ENCODE peak calls at places on chromosomes 11 and 22, in ten cellular contexts. One of them, this sample, is unnamed.

GRCh38 chr11:70882716-70883085 is 369.7 kb downstream of the SHANK2 start:
- DNase-seq in GM13977: no peak
- DNase-seq in C1 segment of cervical spinal cord: no peak
- DNase-seq in NCI-H2107: no peak
- DNase-seq in activated CD4-positive, alpha-beta T cell treated with anti-CD3 and anti-CD28 coated beads, Interleukin-2, amount 10 ng/mL, durations not matched to agents 7 days and 5 days: no peak
- DNase-seq in Peyer's patch: no peak
- DNase-seq in stimulated activated CD4-positive, alpha-beta T cell treated with anti-CD3 and anti-CD28 coated beads, Interleukin-1b, Interleukin-23, amount 100 ng/mL, for 24 hours: no peak
- DNase-seq in GM04504: no peak
- DNase-seq in neural crest cell: no peak
- DNase-seq in kidney: peak
- DNase-seq in this sample: no peak

GRCh38 chr11:111645657-111646316 is 43.5 kb downstream of the SIK2 start:
- DNase-seq in GM13977: no peak
- DNase-seq in C1 segment of cervical spinal cord: no peak
- DNase-seq in NCI-H2107: no peak
- DNase-seq in activated CD4-positive, alpha-beta T cell treated with anti-CD3 and anti-CD28 coated beads, Interleukin-2, amount 10 ng/mL, durations not matched to agents 7 days and 5 days: no peak
- DNase-seq in Peyer's patch: no peak
- DNase-seq in stimulated activated CD4-positive, alpha-beta T cell treated with anti-CD3 and anti-CD28 coated beads, Interleukin-1b, Interleukin-23, amount 100 ng/mL, for 24 hours: no peak
- DNase-seq in GM04504: no peak
- DNase-seq in neural crest cell: no peak
- DNase-seq in kidney: no peak
- DNase-seq in this sample: no peak

GRCh38 chr11:124867700-124868099 is 2.5 kb downstream of the ROBO3 start:
- DNase-seq in GM13977: peak
- DNase-seq in C1 segment of cervical spinal cord: no peak
- DNase-seq in NCI-H2107: no peak
- DNase-seq in activated CD4-positive, alpha-beta T cell treated with anti-CD3 and anti-CD28 coated beads, Interleukin-2, amount 10 ng/mL, durations not matched to agents 7 days and 5 days: no peak
- DNase-seq in Peyer's patch: peak
- DNase-seq in stimulated activated CD4-positive, alpha-beta T cell treated with anti-CD3 and anti-CD28 coated beads, Interleukin-1b, Interleukin-23, amount 100 ng/mL, for 24 hours: no peak
- DNase-seq in GM04504: no peak
- DNase-seq in neural crest cell: no peak
- DNase-seq in kidney: peak
- DNase-seq in this sample: no peak

GRCh38 chr11:86068138-86068861 is 584 bp downstream of the PICALM start:
- DNase-seq in GM13977: peak
- DNase-seq in C1 segment of cervical spinal cord: peak
- DNase-seq in NCI-H2107: no peak
- DNase-seq in activated CD4-positive, alpha-beta T cell treated with anti-CD3 and anti-CD28 coated beads, Interleukin-2, amount 10 ng/mL, durations not matched to agents 7 days and 5 days: peak
- DNase-seq in Peyer's patch: peak
- DNase-seq in stimulated activated CD4-positive, alpha-beta T cell treated with anti-CD3 and anti-CD28 coated beads, Interleukin-1b, Interleukin-23, amount 100 ng/mL, for 24 hours: peak
- DNase-seq in GM04504: no peak
- DNase-seq in neural crest cell: peak
- DNase-seq in kidney: no peak
- DNase-seq in this sample: peak

GRCh38 chr11:3831378-3832239 is 9.2 kb downstream of the RHOG start:
- DNase-seq in GM13977: no peak
- DNase-seq in C1 segment of cervical spinal cord: no peak
- DNase-seq in NCI-H2107: no peak
- DNase-seq in activated CD4-positive, alpha-beta T cell treated with anti-CD3 and anti-CD28 coated beads, Interleukin-2, amount 10 ng/mL, durations not matched to agents 7 days and 5 days: no peak
- DNase-seq in Peyer's patch: no peak
- DNase-seq in stimulated activated CD4-positive, alpha-beta T cell treated with anti-CD3 and anti-CD28 coated beads, Interleukin-1b, Interleukin-23, amount 100 ng/mL, for 24 hours: no peak
- DNase-seq in GM04504: no peak
- DNase-seq in neural crest cell: no peak
- DNase-seq in kidney: no peak
- DNase-seq in this sample: no peak

GRCh38 chr22:23697031-23697970 is 6.5 kb downstream of the RGL4 start:
- DNase-seq in GM13977: no peak
- DNase-seq in C1 segment of cervical spinal cord: no peak
- DNase-seq in NCI-H2107: no peak
- DNase-seq in activated CD4-positive, alpha-beta T cell treated with anti-CD3 and anti-CD28 coated beads, Interleukin-2, amount 10 ng/mL, durations not matched to agents 7 days and 5 days: no peak
- DNase-seq in Peyer's patch: peak
- DNase-seq in stimulated activated CD4-positive, alpha-beta T cell treated with anti-CD3 and anti-CD28 coated beads, Interleukin-1b, Interleukin-23, amount 100 ng/mL, for 24 hours: no peak
- DNase-seq in GM04504: no peak
- DNase-seq in neural crest cell: no peak
- DNase-seq in kidney: no peak
- DNase-seq in this sample: no peak

GRCh38 chr22:40249286-40249685 is 71.6 kb downstream of the TNRC6B start:
- DNase-seq in GM13977: no peak
- DNase-seq in C1 segment of cervical spinal cord: no peak
- DNase-seq in NCI-H2107: no peak
- DNase-seq in activated CD4-positive, alpha-beta T cell treated with anti-CD3 and anti-CD28 coated beads, Interleukin-2, amount 10 ng/mL, durations not matched to agents 7 days and 5 days: no peak
- DNase-seq in Peyer's patch: no peak
- DNase-seq in stimulated activated CD4-positive, alpha-beta T cell treated with anti-CD3 and anti-CD28 coated beads, Interleukin-1b, Interleukin-23, amount 100 ng/mL, for 24 hours: no peak
- DNase-seq in GM04504: no peak
- DNase-seq in neural crest cell: no peak
- DNase-seq in kidney: no peak
- DNase-seq in this sample: no peak

GRCh38 chr22:21818487-21819182 is 48.8 kb downstream of the MAPK1 start:
- DNase-seq in GM13977: no peak
- DNase-seq in C1 segment of cervical spinal cord: no peak
- DNase-seq in NCI-H2107: no peak
- DNase-seq in activated CD4-positive, alpha-beta T cell treated with anti-CD3 and anti-CD28 coated beads, Interleukin-2, amount 10 ng/mL, durations not matched to agents 7 days and 5 days: no peak
- DNase-seq in Peyer's patch: no peak
- DNase-seq in stimulated activated CD4-positive, alpha-beta T cell treated with anti-CD3 and anti-CD28 coated beads, Interleukin-1b, Interleukin-23, amount 100 ng/mL, for 24 hours: no peak
- DNase-seq in GM04504: no peak
- DNase-seq in neural crest cell: no peak
- DNase-seq in kidney: no peak
- DNase-seq in this sample: no peak

GRCh38 chr11:65425105-65425970 is 2.7 kb downstream of the NEAT1 start:
- DNase-seq in GM13977: no peak
- DNase-seq in C1 segment of cervical spinal cord: no peak
- DNase-seq in NCI-H2107: no peak
- DNase-seq in activated CD4-positive, alpha-beta T cell treated with anti-CD3 and anti-CD28 coated beads, Interleukin-2, amount 10 ng/mL, durations not matched to agents 7 days and 5 days: peak
- DNase-seq in Peyer's patch: peak
- DNase-seq in stimulated activated CD4-positive, alpha-beta T cell treated with anti-CD3 and anti-CD28 coated beads, Interleukin-1b, Interleukin-23, amount 100 ng/mL, for 24 hours: peak
- DNase-seq in GM04504: peak
- DNase-seq in neural crest cell: no peak
- DNase-seq in kidney: peak
- DNase-seq in this sample: no peak

GRCh38 chr22:22110548-22111266 is 128.1 kb upstream of the TOP3B start:
- DNase-seq in GM13977: peak
- DNase-seq in C1 segment of cervical spinal cord: peak
- DNase-seq in NCI-H2107: no peak
- DNase-seq in activated CD4-positive, alpha-beta T cell treated with anti-CD3 and anti-CD28 coated beads, Interleukin-2, amount 10 ng/mL, durations not matched to agents 7 days and 5 days: peak
- DNase-seq in Peyer's patch: no peak
- DNase-seq in stimulated activated CD4-positive, alpha-beta T cell treated with anti-CD3 and anti-CD28 coated beads, Interleukin-1b, Interleukin-23, amount 100 ng/mL, for 24 hours: no peak
- DNase-seq in GM04504: peak
- DNase-seq in neural crest cell: peak
- DNase-seq in kidney: peak
- DNase-seq in this sample: peak

GRCh38 chr11:26028294-26028954 is 303.5 kb upstream of the ANO3 start:
- DNase-seq in GM13977: no peak
- DNase-seq in C1 segment of cervical spinal cord: no peak
- DNase-seq in NCI-H2107: no peak
- DNase-seq in activated CD4-positive, alpha-beta T cell treated with anti-CD3 and anti-CD28 coated beads, Interleukin-2, amount 10 ng/mL, durations not matched to agents 7 days and 5 days: no peak
- DNase-seq in Peyer's patch: no peak
- DNase-seq in stimulated activated CD4-positive, alpha-beta T cell treated with anti-CD3 and anti-CD28 coated beads, Interleukin-1b, Interleukin-23, amount 100 ng/mL, for 24 hours: no peak
- DNase-seq in GM04504: peak
- DNase-seq in neural crest cell: no peak
- DNase-seq in kidney: no peak
- DNase-seq in this sample: no peak

GRCh38 chr11:78192223-78192719 is 3.6 kb downstream of the USP35 start:
- DNase-seq in GM13977: peak
- DNase-seq in C1 segment of cervical spinal cord: no peak
- DNase-seq in NCI-H2107: no peak
- DNase-seq in activated CD4-positive, alpha-beta T cell treated with anti-CD3 and anti-CD28 coated beads, Interleukin-2, amount 10 ng/mL, durations not matched to agents 7 days and 5 days: no peak
- DNase-seq in Peyer's patch: no peak
- DNase-seq in stimulated activated CD4-positive, alpha-beta T cell treated with anti-CD3 and anti-CD28 coated beads, Interleukin-1b, Interleukin-23, amount 100 ng/mL, for 24 hours: no peak
- DNase-seq in GM04504: no peak
- DNase-seq in neural crest cell: no peak
- DNase-seq in kidney: no peak
- DNase-seq in this sample: no peak

GRCh38 chr22:35477911-35478582 is 62.6 kb upstream of the RASD2 start:
- DNase-seq in GM13977: no peak
- DNase-seq in C1 segment of cervical spinal cord: no peak
- DNase-seq in NCI-H2107: no peak
- DNase-seq in activated CD4-positive, alpha-beta T cell treated with anti-CD3 and anti-CD28 coated beads, Interleukin-2, amount 10 ng/mL, durations not matched to agents 7 days and 5 days: no peak
- DNase-seq in Peyer's patch: no peak
- DNase-seq in stimulated activated CD4-positive, alpha-beta T cell treated with anti-CD3 and anti-CD28 coated beads, Interleukin-1b, Interleukin-23, amount 100 ng/mL, for 24 hours: no peak
- DNase-seq in GM04504: peak
- DNase-seq in neural crest cell: no peak
- DNase-seq in kidney: peak
- DNase-seq in this sample: peak

GRCh38 chr11:95138448-95138847 is 48.8 kb downstream of the ENDOD1 start:
- DNase-seq in GM13977: peak
- DNase-seq in C1 segment of cervical spinal cord: no peak
- DNase-seq in NCI-H2107: no peak
- DNase-seq in activated CD4-positive, alpha-beta T cell treated with anti-CD3 and anti-CD28 coated beads, Interleukin-2, amount 10 ng/mL, durations not matched to agents 7 days and 5 days: no peak
- DNase-seq in Peyer's patch: no peak
- DNase-seq in stimulated activated CD4-positive, alpha-beta T cell treated with anti-CD3 and anti-CD28 coated beads, Interleukin-1b, Interleukin-23, amount 100 ng/mL, for 24 hours: no peak
- DNase-seq in GM04504: no peak
- DNase-seq in neural crest cell: no peak
- DNase-seq in kidney: no peak
- DNase-seq in this sample: no peak

GRCh38 chr11:128848815-128849455 is 18.2 kb downstream of the KCNJ1 start:
- DNase-seq in GM13977: peak
- DNase-seq in C1 segment of cervical spinal cord: no peak
- DNase-seq in NCI-H2107: no peak
- DNase-seq in activated CD4-positive, alpha-beta T cell treated with anti-CD3 and anti-CD28 coated beads, Interleukin-2, amount 10 ng/mL, durations not matched to agents 7 days and 5 days: peak
- DNase-seq in Peyer's patch: no peak
- DNase-seq in stimulated activated CD4-positive, alpha-beta T cell treated with anti-CD3 and anti-CD28 coated beads, Interleukin-1b, Interleukin-23, amount 100 ng/mL, for 24 hours: peak
- DNase-seq in GM04504: no peak
- DNase-seq in neural crest cell: peak
- DNase-seq in kidney: no peak
- DNase-seq in this sample: no peak

GRCh38 chr11:91404344-91404743 is 820.3 kb upstream of the FAT3 start:
- DNase-seq in GM13977: no peak
- DNase-seq in C1 segment of cervical spinal cord: no peak
- DNase-seq in NCI-H2107: no peak
- DNase-seq in activated CD4-positive, alpha-beta T cell treated with anti-CD3 and anti-CD28 coated beads, Interleukin-2, amount 10 ng/mL, durations not matched to agents 7 days and 5 days: no peak
- DNase-seq in Peyer's patch: no peak
- DNase-seq in stimulated activated CD4-positive, alpha-beta T cell treated with anti-CD3 and anti-CD28 coated beads, Interleukin-1b, Interleukin-23, amount 100 ng/mL, for 24 hours: no peak
- DNase-seq in GM04504: no peak
- DNase-seq in neural crest cell: no peak
- DNase-seq in kidney: no peak
- DNase-seq in this sample: no peak

This sample was measured in NCI-H1436.